ENCODE peak calls at places on chromosomes 6 and 20, in eight cellular contexts. One of them, this sample, is unnamed.

GRCh38 chr6:89116702-89117101 is 1.2 kb downstream of the SRSF12 start:
- DNase-seq in cardiac septum: no peak
- DNase-seq in stimulated activated naive B cell treated with anti-CD40 and anti-IgM and Interleukin-4, amounts not matched to agents 10 μg/mL and 1 μg/mL and 100 μg/mL, for 72 hours: no peak
- DNase-seq in IMR-90: no peak
- DNase-seq in GM12892: no peak
- DNase-seq in skeletal muscle cell: no peak
- DNase-seq in right lobe of liver: no peak
- DNase-seq in activated T-cell treated with anti-CD3 and anti-CD28 coated beads, Interleukin-2, amount 50 U/mL, for 1 hour: no peak
- DNase-seq in this sample: no peak

GRCh38 chr6:24997905-24998304 is 62.1 kb upstream of the RIPOR2 start:
- DNase-seq in cardiac septum: no peak
- DNase-seq in stimulated activated naive B cell treated with anti-CD40 and anti-IgM and Interleukin-4, amounts not matched to agents 10 μg/mL and 1 μg/mL and 100 μg/mL, for 72 hours: no peak
- DNase-seq in IMR-90: no peak
- DNase-seq in GM12892: no peak
- DNase-seq in skeletal muscle cell: no peak
- DNase-seq in right lobe of liver: no peak
- DNase-seq in activated T-cell treated with anti-CD3 and anti-CD28 coated beads, Interleukin-2, amount 50 U/mL, for 1 hour: no peak
- DNase-seq in this sample: no peak

GRCh38 chr6:9766240-9766915 is 648.5 kb downstream of the TFAP2A start:
- DNase-seq in cardiac septum: no peak
- DNase-seq in stimulated activated naive B cell treated with anti-CD40 and anti-IgM and Interleukin-4, amounts not matched to agents 10 μg/mL and 1 μg/mL and 100 μg/mL, for 72 hours: no peak
- DNase-seq in IMR-90: peak; percentile 86
- DNase-seq in GM12892: no peak
- DNase-seq in skeletal muscle cell: no peak
- DNase-seq in right lobe of liver: no peak
- DNase-seq in activated T-cell treated with anti-CD3 and anti-CD28 coated beads, Interleukin-2, amount 50 U/mL, for 1 hour: no peak
- DNase-seq in this sample: peak; percentile 54

GRCh38 chr20:23534801-23535593 is 33.3 kb downstream of the CST9L start:
- DNase-seq in cardiac septum: no peak
- DNase-seq in stimulated activated naive B cell treated with anti-CD40 and anti-IgM and Interleukin-4, amounts not matched to agents 10 μg/mL and 1 μg/mL and 100 μg/mL, for 72 hours: no peak
- DNase-seq in IMR-90: no peak
- DNase-seq in GM12892: no peak
- DNase-seq in skeletal muscle cell: no peak
- DNase-seq in right lobe of liver: no peak
- DNase-seq in activated T-cell treated with anti-CD3 and anti-CD28 coated beads, Interleukin-2, amount 50 U/mL, for 1 hour: no peak
- DNase-seq in this sample: no peak

GRCh38 chr20:62337558-62338293 is 29.4 kb downstream of the LAMA5 start:
- DNase-seq in cardiac septum: no peak
- DNase-seq in stimulated activated naive B cell treated with anti-CD40 and anti-IgM and Interleukin-4, amounts not matched to agents 10 μg/mL and 1 μg/mL and 100 μg/mL, for 72 hours: peak; percentile 79
- DNase-seq in IMR-90: no peak
- DNase-seq in GM12892: peak; percentile 52
- DNase-seq in skeletal muscle cell: no peak
- DNase-seq in right lobe of liver: no peak
- DNase-seq in activated T-cell treated with anti-CD3 and anti-CD28 coated beads, Interleukin-2, amount 50 U/mL, for 1 hour: no peak
- DNase-seq in this sample: no peak

GRCh38 chr20:37315293-37316110 is 26.0 kb downstream of the MANBAL start:
- DNase-seq in cardiac septum: peak; percentile 81
- DNase-seq in stimulated activated naive B cell treated with anti-CD40 and anti-IgM and Interleukin-4, amounts not matched to agents 10 μg/mL and 1 μg/mL and 100 μg/mL, for 72 hours: peak; percentile 61
- DNase-seq in IMR-90: peak; percentile 92
- DNase-seq in GM12892: peak; percentile 58
- DNase-seq in skeletal muscle cell: no peak
- DNase-seq in right lobe of liver: no peak
- DNase-seq in activated T-cell treated with anti-CD3 and anti-CD28 coated beads, Interleukin-2, amount 50 U/mL, for 1 hour: no peak
- DNase-seq in this sample: no peak

GRCh38 chr20:18404172-18404571 is 62.7 kb downstream of the DZANK1 start:
- DNase-seq in cardiac septum: no peak
- DNase-seq in stimulated activated naive B cell treated with anti-CD40 and anti-IgM and Interleukin-4, amounts not matched to agents 10 μg/mL and 1 μg/mL and 100 μg/mL, for 72 hours: no peak
- DNase-seq in IMR-90: no peak
- DNase-seq in GM12892: no peak
- DNase-seq in skeletal muscle cell: no peak
- DNase-seq in right lobe of liver: no peak
- DNase-seq in activated T-cell treated with anti-CD3 and anti-CD28 coated beads, Interleukin-2, amount 50 U/mL, for 1 hour: no peak
- DNase-seq in this sample: peak; percentile 7

GRCh38 chr20:52410182-52410647 is 218.6 kb upstream of the ZFP64 start:
- DNase-seq in cardiac septum: no peak
- DNase-seq in stimulated activated naive B cell treated with anti-CD40 and anti-IgM and Interleukin-4, amounts not matched to agents 10 μg/mL and 1 μg/mL and 100 μg/mL, for 72 hours: no peak
- DNase-seq in IMR-90: peak; percentile 21
- DNase-seq in GM12892: no peak
- DNase-seq in skeletal muscle cell: peak; percentile 28
- DNase-seq in right lobe of liver: no peak
- DNase-seq in activated T-cell treated with anti-CD3 and anti-CD28 coated beads, Interleukin-2, amount 50 U/mL, for 1 hour: peak; percentile 63
- DNase-seq in this sample: peak; percentile 23

GRCh38 chr20:37096415-37097039 is 730 bp upstream of the RBL1 start:
- DNase-seq in cardiac septum: no peak
- DNase-seq in stimulated activated naive B cell treated with anti-CD40 and anti-IgM and Interleukin-4, amounts not matched to agents 10 μg/mL and 1 μg/mL and 100 μg/mL, for 72 hours: no peak
- DNase-seq in IMR-90: no peak
- DNase-seq in GM12892: no peak
- DNase-seq in skeletal muscle cell: no peak
- DNase-seq in right lobe of liver: no peak
- DNase-seq in activated T-cell treated with anti-CD3 and anti-CD28 coated beads, Interleukin-2, amount 50 U/mL, for 1 hour: no peak
- DNase-seq in this sample: no peak

GRCh38 chr20:38935285-38935684 is 9.1 kb downstream of the FAM83D start:
- DNase-seq in cardiac septum: peak; percentile 1
- DNase-seq in stimulated activated naive B cell treated with anti-CD40 and anti-IgM and Interleukin-4, amounts not matched to agents 10 μg/mL and 1 μg/mL and 100 μg/mL, for 72 hours: no peak
- DNase-seq in IMR-90: no peak
- DNase-seq in GM12892: no peak
- DNase-seq in skeletal muscle cell: no peak
- DNase-seq in right lobe of liver: no peak
- DNase-seq in activated T-cell treated with anti-CD3 and anti-CD28 coated beads, Interleukin-2, amount 50 U/mL, for 1 hour: no peak
- DNase-seq in this sample: no peak

GRCh38 chr6:14996892-14997291 is 249.0 kb upstream of the JARID2 start:
- DNase-seq in cardiac septum: no peak
- DNase-seq in stimulated activated naive B cell treated with anti-CD40 and anti-IgM and Interleukin-4, amounts not matched to agents 10 μg/mL and 1 μg/mL and 100 μg/mL, for 72 hours: no peak
- DNase-seq in IMR-90: no peak
- DNase-seq in GM12892: no peak
- DNase-seq in skeletal muscle cell: no peak
- DNase-seq in right lobe of liver: no peak
- DNase-seq in activated T-cell treated with anti-CD3 and anti-CD28 coated beads, Interleukin-2, amount 50 U/mL, for 1 hour: no peak
- DNase-seq in this sample: no peak

GRCh38 chr6:159089909-159090308 is 45.1 kb upstream of the TAGAP start:
- DNase-seq in cardiac septum: no peak
- DNase-seq in stimulated activated naive B cell treated with anti-CD40 and anti-IgM and Interleukin-4, amounts not matched to agents 10 μg/mL and 1 μg/mL and 100 μg/mL, for 72 hours: no peak
- DNase-seq in IMR-90: no peak
- DNase-seq in GM12892: no peak
- DNase-seq in skeletal muscle cell: no peak
- DNase-seq in right lobe of liver: no peak
- DNase-seq in activated T-cell treated with anti-CD3 and anti-CD28 coated beads, Interleukin-2, amount 50 U/mL, for 1 hour: no peak
- DNase-seq in this sample: no peak

GRCh38 chr6:80771941-80772340 is 665.5 kb downstream of the BCKDHB start:
- DNase-seq in cardiac septum: no peak
- DNase-seq in stimulated activated naive B cell treated with anti-CD40 and anti-IgM and Interleukin-4, amounts not matched to agents 10 μg/mL and 1 μg/mL and 100 μg/mL, for 72 hours: no peak
- DNase-seq in IMR-90: peak; percentile 50
- DNase-seq in GM12892: no peak
- DNase-seq in skeletal muscle cell: peak; percentile 10
- DNase-seq in right lobe of liver: no peak
- DNase-seq in activated T-cell treated with anti-CD3 and anti-CD28 coated beads, Interleukin-2, amount 50 U/mL, for 1 hour: no peak
- DNase-seq in this sample: no peak

GRCh38 chr20:57076202-57076651 is 190.2 kb downstream of the BMP7 start:
- DNase-seq in cardiac septum: peak; percentile 5
- DNase-seq in stimulated activated naive B cell treated with anti-CD40 and anti-IgM and Interleukin-4, amounts not matched to agents 10 μg/mL and 1 μg/mL and 100 μg/mL, for 72 hours: no peak
- DNase-seq in IMR-90: no peak
- DNase-seq in GM12892: no peak
- DNase-seq in skeletal muscle cell: no peak
- DNase-seq in right lobe of liver: no peak
- DNase-seq in activated T-cell treated with anti-CD3 and anti-CD28 coated beads, Interleukin-2, amount 50 U/mL, for 1 hour: no peak
- DNase-seq in this sample: peak; percentile 75

GRCh38 chr20:25020345-25020744 is 27.8 kb upstream of the APMAP start:
- DNase-seq in cardiac septum: peak; percentile 35
- DNase-seq in stimulated activated naive B cell treated with anti-CD40 and anti-IgM and Interleukin-4, amounts not matched to agents 10 μg/mL and 1 μg/mL and 100 μg/mL, for 72 hours: no peak
- DNase-seq in IMR-90: no peak
- DNase-seq in GM12892: no peak
- DNase-seq in skeletal muscle cell: no peak
- DNase-seq in right lobe of liver: no peak
- DNase-seq in activated T-cell treated with anti-CD3 and anti-CD28 coated beads, Interleukin-2, amount 50 U/mL, for 1 hour: no peak
- DNase-seq in this sample: no peak

This sample was measured in GM04504.